ENCODE peak calls at places on chromosomes 6 and 20, in nine cellular contexts. R is cardiac muscle cell; U is kidney; T is PC-9; J is CD8-positive, alpha-beta memory T cell; V is CD8-positive, alpha-beta T cell; S is mucosa of descending colon; I is lower lobe of right lung; X is MM.1S. F is an unnamed sample. For H3K4me1 and H3K36me3, the result is how much of the 10 kb centered on the place peaks cover.

GRCh38 chr6:82917346-82918064 is 148.1 kb downstream of the UBE3D start:
- DNase-seq in R (peak), U (no peak), T (peak), J (no peak), V (no peak), S (no peak), I (no peak), X (no peak), F (no peak)

GRCh38 chr6:39980839-39981580 is 46.7 kb upstream of the MOCS1 start:
- DNase-seq in R (peak), U (no peak), T (peak), J (no peak), V (no peak), S (peak), I (no peak), X (peak), F (peak)

GRCh38 chr6:151961809-151962208 is 154.3 kb downstream of the ESR1 start:
- DNase-seq in R (no peak), U (no peak), T (no peak), J (no peak), V (no peak), S (no peak), I (no peak), X (no peak), F (no peak)

GRCh38 chr6:161169690-161170089 is 104.2 kb downstream of the AGPAT4 start:
- DNase-seq in R (peak), U (no peak), T (no peak), J (no peak), V (no peak), S (peak), I (no peak), X (no peak), F (no peak)

GRCh38 chr20:42152570-42152969 is 534.4 kb upstream of the CHD6 start:
- DNase-seq in R (no peak), U (no peak), T (no peak), J (no peak), V (no peak), S (no peak), I (no peak), X (no peak), F (no peak)

GRCh38 chr20:43963872-43964791 is 49.5 kb downstream of the TOX2 start:
- DNase-seq in R (peak), U (no peak), T (no peak), J (no peak), V (no peak), S (peak), I (no peak), X (peak), F (no peak)

GRCh38 chr6:156795825-156796224 is 18.6 kb downstream of the ARID1B start:
- DNase-seq in R (no peak), U (peak), T (no peak), J (no peak), V (no peak), S (no peak), I (no peak), X (no peak), F (no peak)

GRCh38 chr20:43544501-43544900 is 14.3 kb upstream of the SGK2 start:
- DNase-seq in R (no peak), U (no peak), T (no peak), J (no peak), V (no peak), S (no peak), I (no peak), X (no peak), F (no peak)

GRCh38 chr20:25040438-25040831 is 17.5 kb downstream of the ACSS1 start:
- DNase-seq in R (peak), U (no peak), T (peak), J (no peak), V (no peak), S (no peak), I (peak), X (no peak), F (no peak)

GRCh38 chr6:38824243-38824894 is 109.3 kb downstream of the DNAH8 start:
- DNase-seq in R (no peak), U (no peak), T (no peak), J (no peak), V (no peak), S (no peak), I (no peak), X (no peak), F (no peak)
- H3K4me3 ChIP-seq in R (no peak), U (no peak), T (no peak), J (no peak), V (no peak), S (no peak), I (no peak), X (no peak), F (no peak)

GRCh38 chr6:159980474-159980873 is 11.6 kb downstream of the IGF2R start:
- DNase-seq in R (no peak), U (no peak), T (no peak), J (no peak), V (no peak), S (no peak), I (no peak), X (no peak), F (no peak)
- H3K4me1 ChIP-seq in R (under half), U (half or more), T (under half), J (half or more), V (half or more), S (under half), I (half or more), X (half or more), F (under half)

GRCh38 chr6:31209137-31209536 is 38.7 kb upstream of the POU5F1 start:
- DNase-seq in R (no peak), U (no peak), T (no peak), J (no peak), V (no peak), S (no peak), I (no peak), X (no peak), F (no peak)

GRCh38 chr6:31216208-31216898 is 45.9 kb upstream of the POU5F1 start:
- DNase-seq in R (no peak), U (no peak), T (no peak), J (no peak), V (no peak), S (no peak), I (no peak), X (no peak), F (no peak)

GRCh38 chr6:31210842-31211241 is 40.4 kb upstream of the POU5F1 start:
- DNase-seq in R (no peak), U (no peak), T (no peak), J (no peak), V (no peak), S (no peak), I (no peak), X (no peak), F (no peak)

GRCh38 chr6:31210119-31210518 is 39.6 kb upstream of the POU5F1 start:
- DNase-seq in R (no peak), U (no peak), T (no peak), J (no peak), V (no peak), S (no peak), I (no peak), X (no peak), F (no peak)

DNA sequence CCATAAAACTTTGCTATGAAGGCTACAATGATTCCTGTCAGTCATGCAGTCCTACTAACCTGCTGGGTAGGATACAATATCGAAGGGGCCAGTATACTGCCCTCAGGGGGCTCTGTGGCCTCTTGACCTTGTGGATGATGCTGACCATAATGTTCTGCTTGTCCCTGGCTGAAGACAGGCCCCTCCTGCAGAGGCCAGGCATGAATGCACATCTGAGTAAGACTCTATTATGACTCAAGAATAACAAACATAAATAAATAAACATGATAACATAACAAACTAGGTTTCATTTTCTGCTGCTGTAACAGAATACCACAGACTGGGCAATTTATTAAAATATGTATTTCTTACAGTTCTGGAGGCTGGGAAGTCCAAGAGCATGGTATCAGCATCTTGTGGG is 44.0 kb upstream of the POU5F1 start:
- DNase-seq in R (no peak), U (no peak), T (no peak), J (no peak), V (no peak), S (no peak), I (no peak), X (no peak), F (no peak)
- H3K36me3 ChIP-seq in R (under half), U (under half), T (under half), J (under half), V (under half), S (under half), I (under half), X (under half), F (under half)

GRCh38 chr6:108597601-108598315 is 37.0 kb downstream of the FOXO3 start:
- DNase-seq in R (no peak), U (no peak), T (no peak), J (no peak), V (no peak), S (no peak), I (no peak), X (peak), F (no peak)
- H3K4me3 ChIP-seq in R (no peak), U (no peak), T (no peak), J (no peak), V (no peak), S (no peak), I (no peak), X (peak), F (no peak)

DNA sequence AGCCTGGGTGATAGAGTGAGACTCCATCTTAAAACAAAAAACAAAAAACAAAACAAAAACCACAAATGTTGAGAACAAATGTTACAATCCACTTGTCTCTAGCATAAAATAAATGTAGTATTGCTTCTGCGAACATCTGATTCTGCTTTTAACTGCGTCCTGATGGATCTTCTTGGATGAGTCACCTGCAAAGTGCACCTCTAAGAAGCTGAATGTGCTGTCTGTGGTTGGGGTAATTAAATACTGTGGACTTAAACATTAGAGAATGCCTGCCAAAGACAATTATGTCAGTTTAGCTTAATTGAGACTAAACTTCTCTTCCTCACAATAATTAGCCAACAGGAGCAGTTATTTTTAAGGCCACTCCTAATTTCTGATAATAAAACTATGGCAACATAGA is 253.4 kb downstream of the PHACTR1 start:
- DNase-seq in R (no peak), U (no peak), T (no peak), J (no peak), V (no peak), S (no peak), I (no peak), X (no peak), F (no peak)
- H3K4me1 ChIP-seq in R (under half), U (under half), T (under half), J (under half), V (under half), S (under half), I (under half), X (under half), F (under half)

GRCh38 chr20:48636301-48636700 is 191.5 kb downstream of the PREX1 start:
- DNase-seq in R (no peak), U (peak), T (no peak), J (no peak), V (no peak), S (no peak), I (no peak), X (no peak), F (no peak)
- H3K36me3 ChIP-seq in R (under half), U (under half), T (under half), J (half or more), V (half or more), S (under half), I (half or more), X (under half), F (under half)

DNA sequence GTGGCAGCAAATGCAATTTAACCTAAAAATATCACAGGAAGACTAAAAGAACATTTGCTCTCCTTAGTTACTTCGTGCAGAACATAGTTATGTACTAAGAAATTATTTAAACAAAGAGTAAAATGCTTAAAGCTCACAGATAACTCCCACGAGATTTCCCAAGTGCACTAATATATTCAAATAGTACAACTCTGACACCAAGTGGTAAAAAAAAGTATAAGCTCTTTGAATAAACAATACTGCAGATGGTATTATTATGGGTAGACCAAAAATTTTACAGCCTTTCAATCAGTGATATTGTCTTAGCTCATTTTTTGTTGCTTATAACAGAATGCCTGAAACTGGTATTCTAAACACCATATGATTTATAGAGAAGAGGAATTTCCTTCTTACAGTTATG is 52.8 kb upstream of the FILIP1 start:
- DNase-seq in R (peak), U (no peak), T (no peak), J (no peak), V (no peak), S (no peak), I (no peak), X (peak), F (no peak)
- H3K4me3 ChIP-seq in R (no peak), U (no peak), T (no peak), J (no peak), V (no peak), S (no peak), I (no peak), X (no peak), F (no peak)

GRCh38 chr6:111591370-111591900 is 14.2 kb downstream of the TRAF3IP2 start:
- DNase-seq in R (peak), U (peak), T (peak), J (no peak), V (no peak), S (peak), I (peak), X (no peak), F (no peak)

GRCh38 chr6:111589366-111589765 is 16.3 kb downstream of the TRAF3IP2 start:
- DNase-seq in R (peak), U (no peak), T (peak), J (no peak), V (no peak), S (no peak), I (no peak), X (no peak), F (no peak)

GRCh38 chr6:111588366-111588765 is 17.3 kb downstream of the TRAF3IP2 start:
- DNase-seq in R (no peak), U (no peak), T (no peak), J (no peak), V (no peak), S (no peak), I (no peak), X (no peak), F (no peak)

GRCh38 chr6:111591901-111592461 is 13.7 kb downstream of the TRAF3IP2 start:
- DNase-seq in R (peak), U (no peak), T (peak), J (no peak), V (no peak), S (no peak), I (no peak), X (no peak), F (no peak)

GRCh38 chr6:111590209-111590955 is 15.3 kb downstream of the TRAF3IP2 start:
- DNase-seq in R (no peak), U (no peak), T (peak), J (no peak), V (no peak), S (no peak), I (no peak), X (no peak), F (no peak)
- H3K4me1 ChIP-seq in R (under half), U (under half), T (half or more), J (under half), V (under half), S (under half), I (half or more), X (under half), F (under half)

GRCh38 chr20:61271273-61272221 is 19.5 kb downstream of the CDH4 start:
- DNase-seq in R (no peak), U (no peak), T (no peak), J (no peak), V (no peak), S (no peak), I (no peak), X (no peak), F (no peak)
- H3K36me3 ChIP-seq in R (under half), U (under half), T (under half), J (under half), V (under half), S (under half), I (under half), X (under half), F (under half)

F was measured in HAP-1.